ENCODE peak calls at places on chromosome 7, in nine cellular contexts. H is naive B cell; G is NCI-H460; M is activated CD4-positive, alpha-beta T cell treated with anti-CD3 and anti-CD28 coated beads, Interleukin-2, amount 50 U/mL, for 24 hours; F is ovary; A is HTR-8/SVneo; P is neural progenitor cell; R is NCI-H1417; V is left kidney. B is an unnamed sample.

GRCh38 chr7:48376263-48376662 is 205.0 kb downstream of the ABCA13 start:
- DNase-seq in G (no peak), R (no peak), M (no peak), A (no peak), H (no peak), V (no peak), F (no peak), P (no peak), B (no peak)

GRCh38 chr7:36474283-36475010 is 84.8 kb downstream of the ANLN start:
- DNase-seq in F (no peak), G (no peak), R (no peak), A (peak), P (no peak), V (no peak), M (no peak), H (no peak), B (peak)

GRCh38 chr7:2520131-2520807 is 695 bp downstream of the LFNG start:
- DNase-seq in M (no peak), A (peak), F (no peak), P (peak), R (peak), V (peak), G (no peak), H (no peak), B (peak)

GRCh38 chr7:37408885-37409248 is 39.8 kb downstream of the ELMO1 start:
- DNase-seq in V (no peak), P (no peak), H (no peak), A (no peak), F (no peak), R (no peak), M (no peak), G (no peak), B (peak)

GRCh38 chr7:2501947-2502646 is 17.5 kb upstream of the LFNG start:
- DNase-seq in A (no peak), P (no peak), R (no peak), F (no peak), G (no peak), V (no peak), M (no peak), H (no peak), B (no peak)

GRCh38 chr7:45682836-45683555 is 108.8 kb downstream of the ADCY1 start:
- DNase-seq in F (no peak), V (no peak), A (no peak), R (no peak), P (no peak), H (no peak), M (no peak), G (no peak), B (no peak)

GRCh38 chr7:100867796-100868485 is 754 bp downstream of the TRIP6 start:
- DNase-seq in R (no peak), M (no peak), F (no peak), P (peak), H (no peak), G (no peak), V (no peak), A (no peak), B (no peak)

GRCh38 chr7:115136796-115137443 is 215.0 kb downstream of the MDFIC start:
- DNase-seq in F (no peak), P (no peak), H (no peak), A (no peak), G (no peak), V (no peak), M (no peak), R (no peak), B (no peak)

GRCh38 chr7:48443051-48443450 is 271.8 kb downstream of the ABCA13 start:
- DNase-seq in P (no peak), A (no peak), V (no peak), H (no peak), R (no peak), M (no peak), G (no peak), F (no peak), B (no peak)

GRCh38 chr7:116783666-116784318 is 78.6 kb upstream of the CAPZA2 start:
- DNase-seq in V (no peak), M (no peak), R (no peak), H (no peak), A (no peak), P (no peak), G (no peak), F (no peak), B (no peak)

GRCh38 chr7:80622531-80622930 is 15.9 kb upstream of the CD36 start:
- DNase-seq in F (no peak), H (no peak), V (no peak), G (no peak), R (no peak), P (no peak), A (no peak), M (no peak), B (no peak)

GRCh38 chr7:105876091-105876963 is at the start of gene ATXN7L1:
- DNase-seq in A (peak), F (peak), R (peak), P (peak), V (peak), G (peak), H (peak), M (peak), B (peak)

GRCh38 chr7:94620703-94621118 is 35.2 kb downstream of the SGCE start:
- DNase-seq in F (peak), M (no peak), A (peak), R (no peak), H (peak), P (no peak), G (peak), V (peak), B (peak)

GRCh38 chr7:19404912-19405329 is 259.7 kb upstream of the FERD3L start:
- DNase-seq in A (peak), P (peak), R (no peak), F (no peak), V (no peak), M (no peak), G (peak), H (no peak), B (no peak)

GRCh38 chr7:121211253-121211652 is 117.5 kb upstream of the WNT16 start:
- DNase-seq in P (no peak), H (no peak), V (no peak), A (no peak), M (no peak), G (no peak), R (no peak), F (no peak), B (no peak)

B was measured in dermis microvascular lymphatic vessel endothelial cell.